ENCODE peak calls at places on chromosomes 12 and 14, in nine cellular contexts. X is ascending aorta, G is GM06990, Q is PC-9, J is sigmoid colon, N is mucosa of descending colon, Y is suprapubic skin, Z is brain microvascular endothelial cell, P is heart left ventricle. T is an unnamed sample.

GRCh38 chr14:37122288-37122687 is 50.1 kb downstream of the SLC25A21 start:
- DNase-seq in X (no peak), G (no peak), Q (peak; percentile 82), J (no peak), N (no peak), Y (no peak), Z (no peak), P (no peak), T (peak; percentile 76)

GRCh38 chr12:75735853-75736252 is 224.4 kb upstream of the KRR1 start:
- DNase-seq in X (no peak), G (no peak), Q (no peak), J (no peak), N (no peak), Y (no peak), Z (no peak), P (no peak), T (no peak)

GRCh38 chr12:29534935-29535334 is 37.4 kb upstream of the OVCH1 start:
- DNase-seq in X (no peak), G (no peak), Q (no peak), J (no peak), N (no peak), Y (no peak), Z (no peak), P (no peak), T (no peak)

GRCh38 chr12:57085999-57086950 is 2.6 kb upstream of the NAB2 start:
- DNase-seq in X (peak; percentile 83), G (peak; percentile 72), Q (no peak), J (peak; percentile 90), N (peak; percentile 81), Y (no peak), Z (peak; percentile 66), P (peak; percentile 82), T (no peak)

GRCh38 chr14:28982228-28982627 is 215.6 kb downstream of the FOXG1 start:
- DNase-seq in X (no peak), G (no peak), Q (no peak), J (no peak), N (no peak), Y (no peak), Z (no peak), P (no peak), T (no peak)

GRCh38 chr14:22699801-22700564 is 55.8 kb upstream of the OR6J1 start:
- DNase-seq in X (no peak), G (no peak), Q (peak; percentile 79), J (no peak), N (no peak), Y (no peak), Z (peak; percentile 14), P (no peak), T (peak; percentile 18)

GRCh38 chr12:122020795-122021192 is 890 bp upstream of the BCL7A start:
- DNase-seq in X (no peak), G (no peak), Q (no peak), J (no peak), N (no peak), Y (no peak), Z (no peak), P (no peak), T (no peak)

GRCh38 chr12:56034586-56035332 is 7.0 kb upstream of the RPS26 start:
- DNase-seq in X (no peak), G (no peak), Q (no peak), J (no peak), N (no peak), Y (no peak), Z (no peak), P (no peak), T (no peak)

GRCh38 chr12:6458281-6459003 is 6.6 kb downstream of the TAPBPL start:
- DNase-seq in X (peak; percentile 5), G (no peak), Q (no peak), J (no peak), N (no peak), Y (no peak), Z (no peak), P (no peak), T (no peak)

GRCh38 chr12:51183816-51184215 is 10.9 kb upstream of the TFCP2 start:
- DNase-seq in X (no peak), G (no peak), Q (no peak), J (peak; percentile 53), N (no peak), Y (no peak), Z (peak; percentile 22), P (peak; percentile 65), T (no peak)

GRCh38 chr12:88235183-88235833 is 93.2 kb downstream of the TMTC3 start:
- DNase-seq in X (no peak), G (peak; percentile 25), Q (no peak), J (no peak), N (no peak), Y (no peak), Z (no peak), P (no peak), T (no peak)

GRCh38 chr12:108854055-108854452 is 3.3 kb downstream of the SSH1 start:
- DNase-seq in X (peak; percentile 91), G (no peak), Q (no peak), J (peak; percentile 82), N (no peak), Y (peak; percentile 47), Z (peak; percentile 91), P (peak; percentile 34), T (no peak)

GRCh38 chr12:108849653-108850052 is 7.7 kb downstream of the SSH1 start:
- DNase-seq in X (no peak), G (no peak), Q (no peak), J (no peak), N (no peak), Y (peak; percentile 34), Z (no peak), P (no peak), T (no peak)

GRCh38 chr12:108852674-108853073 is 4.7 kb downstream of the SSH1 start:
- DNase-seq in X (no peak), G (no peak), Q (no peak), J (no peak), N (no peak), Y (peak; percentile 28), Z (no peak), P (no peak), T (no peak)

GRCh38 chr12:108853426-108853825 is 4.0 kb downstream of the SSH1 start:
- DNase-seq in X (no peak), G (no peak), Q (no peak), J (no peak), N (no peak), Y (peak; percentile 69), Z (no peak), P (no peak), T (no peak)

GRCh38 chr12:108850854-108851573 is 6.4 kb downstream of the SSH1 start:
- DNase-seq in X (peak; percentile 85), G (peak; percentile 57), Q (no peak), J (peak; percentile 81), N (no peak), Y (peak; percentile 24), Z (peak; percentile 98), P (peak; percentile 77), T (no peak)
- TF ChIP-seq CTCF in X (no peak), G (peak; percentile 41), Q (no peak), J (no peak), N (no peak), Y (no peak), Z (peak; percentile 49), P (peak; percentile 15), T (no peak)

DNA sequence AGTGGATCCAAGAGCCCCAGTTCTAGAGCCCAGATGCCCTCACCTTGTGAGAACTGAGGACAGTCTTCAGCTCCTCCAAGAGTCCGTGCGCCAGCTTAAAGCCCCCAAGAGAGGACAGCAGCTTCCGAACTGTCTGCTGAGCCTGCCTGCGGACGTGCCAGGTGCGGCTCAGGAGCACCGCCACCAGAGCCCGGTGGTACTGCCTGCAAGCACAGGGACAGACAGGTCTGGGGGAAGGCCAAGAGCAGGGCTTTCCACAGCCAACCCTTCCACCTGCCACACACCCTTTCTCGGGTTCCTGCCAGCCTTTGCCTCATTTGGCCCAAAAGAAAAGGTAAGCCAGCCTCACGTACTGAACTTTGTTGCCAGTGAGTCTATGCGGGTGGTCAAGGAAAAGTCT is 30.2 kb downstream of the GCN1 start:
- DNase-seq in X (no peak), G (no peak), Q (no peak), J (no peak), N (no peak), Y (no peak), Z (no peak), P (no peak), T (no peak)
- H3K36me3 ChIP-seq in X (peaks cover 71% of the 10 kb centered on the region), G (peaks cover 57% of the 10 kb centered on the region), Q (no peaks in the 10 kb centered on the region), J (peaks cover 97% of the 10 kb centered on the region), N (peaks cover 23% of the 10 kb centered on the region), Y (peaks cover 94% of the 10 kb centered on the region), Z (peaks cover 84% of the 10 kb centered on the region), P (peaks cover 38% of the 10 kb centered on the region), T (peaks cover 1% of the 10 kb centered on the region)

DNA sequence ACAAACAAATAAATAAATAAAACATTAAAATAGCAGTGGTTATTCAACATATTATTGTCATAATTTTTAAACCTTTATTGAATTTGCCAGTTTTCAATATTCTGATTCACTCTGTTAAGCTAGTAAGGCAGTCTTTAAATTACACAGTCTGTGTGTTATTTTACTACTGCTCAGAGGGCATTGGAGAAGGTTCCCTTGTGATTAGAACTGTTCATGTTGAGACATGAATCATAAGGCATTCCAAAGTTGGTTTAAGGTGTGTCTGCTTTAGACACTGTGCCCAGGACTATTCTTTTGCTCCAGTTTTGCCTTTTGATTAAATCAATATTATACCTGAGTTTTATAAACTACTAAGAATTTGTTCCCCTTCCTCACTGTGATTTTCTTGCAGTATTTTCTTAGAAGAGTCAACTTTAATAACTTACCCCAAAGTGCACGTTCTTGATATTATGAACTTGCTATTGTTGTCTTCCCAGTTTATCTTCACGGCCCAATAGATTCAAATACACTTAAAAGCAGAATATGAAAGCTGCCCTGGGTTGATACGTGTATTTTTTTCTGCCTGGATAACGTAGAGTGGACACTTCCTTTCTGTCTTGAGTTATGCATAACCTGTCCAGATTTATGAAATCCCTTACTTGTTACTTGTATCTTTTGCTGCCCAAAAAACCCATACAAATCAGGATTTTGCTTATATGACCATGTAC is 105.3 kb upstream of the BCAT1 start:
- DNase-seq in X (no peak), G (no peak), Q (no peak), J (no peak), N (no peak), Y (no peak), Z (no peak), P (no peak), T (no peak)
- H3K4me3 ChIP-seq in X (peak overlapping the region; percentile 33), G (peak overlapping the region; percentile 63), Q (no peak overlapping the region), J (no peak overlapping the region), N (no peak overlapping the region), Y (peak overlapping the region; percentile 14), Z (no peak overlapping the region), P (peak overlapping the region; percentile 53), T (no peak overlapping the region)

DNA sequence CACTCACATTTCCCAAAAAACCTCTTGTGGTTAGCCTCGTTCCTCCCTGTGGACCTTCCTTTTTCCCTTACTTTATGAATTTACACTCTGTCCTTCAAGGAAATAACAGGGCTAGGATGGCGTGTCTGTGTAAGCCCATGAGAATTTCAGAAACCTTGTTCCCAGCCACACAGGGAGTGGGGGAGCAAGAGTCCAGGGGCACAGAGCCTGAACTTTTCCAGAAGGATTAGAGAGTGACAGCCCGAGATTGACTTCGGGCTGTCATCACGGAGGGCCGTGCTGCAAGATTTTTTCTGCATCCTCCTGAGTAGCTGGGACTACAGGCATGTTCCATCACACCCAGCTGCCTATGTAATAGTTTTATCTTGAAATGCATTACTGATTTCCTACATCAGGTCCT is 14.4 kb downstream of the EVL start:
- DNase-seq in X (no peak), G (no peak), Q (no peak), J (no peak), N (no peak), Y (no peak), Z (no peak), P (no peak), T (no peak)
- TF ChIP-seq CTCF in X (no peak), G (no peak), Q (no peak), J (no peak), N (no peak), Y (no peak), Z (no peak), P (no peak), T (no peak)